ENCODE peak calls at places on chromosomes 5 and 9, in five cellular contexts. T, J, N, I and S are unnamed samples.

GRCh38 chr9:32180597-32180996 is 203.8 kb upstream of the ACO1 start:
- DNase-seq in T (no peak), J (no peak), N (no peak), I (no peak), S (no peak)

GRCh38 chr9:135198889-135199288 is 111.4 kb downstream of the OLFM1 start:
- DNase-seq in T (no peak), J (no peak), N (no peak), I (no peak), S (no peak)

GRCh38 chr5:111976705-111977104 is 219.7 kb upstream of the NREP start:
- DNase-seq in T (no peak), J (no peak), N (no peak), I (no peak), S (no peak)

GRCh38 chr5:131774652-131775367 is 22.0 kb downstream of the FNIP1 start:
- DNase-seq in T (no peak), J (no peak), N (no peak), I (no peak), S (no peak)

GRCh38 chr5:37002176-37002751 is 125.7 kb downstream of the NIPBL start:
- DNase-seq in T (no peak), J (no peak), N (peak; percentile 68), I (no peak), S (no peak)

GRCh38 chr9:81321551-81321950 is 367.8 kb downstream of the TLE1 start:
- DNase-seq in T (no peak), J (no peak), N (no peak), I (no peak), S (no peak)

GRCh38 chr5:1657161-1657741 is 133.5 kb upstream of the LPCAT1 start:
- DNase-seq in T (no peak), J (no peak), N (no peak), I (no peak), S (no peak)

GRCh38 chr9:89606567-89607311 is 1.9 kb downstream of the GADD45G start:
- DNase-seq in T (peak; percentile 12), J (peak; percentile 26), N (no peak), I (peak; percentile 61), S (no peak)

GRCh38 chr5:124644138-124644537 is 102.3 kb downstream of the ZNF608 start:
- DNase-seq in T (no peak), J (no peak), N (no peak), I (no peak), S (no peak)

GRCh38 chr5:119801570-119801969 is 172.2 kb downstream of the FAM170A start:
- DNase-seq in T (no peak), J (no peak), N (no peak), I (no peak), S (no peak)

GRCh38 chr5:114657342-114658130 is 295.7 kb downstream of the KCNN2 start:
- DNase-seq in T (no peak), J (no peak), N (no peak), I (no peak), S (no peak)

GRCh38 chr9:69898714-69899209 is 78.1 kb downstream of the CFAP95 start:
- DNase-seq in T (peak; percentile 95), J (no peak), N (peak; percentile 64), I (no peak), S (no peak)

GRCh38 chr9:16192403-16193017 is 639.7 kb downstream of the CCDC171 start:
- DNase-seq in T (no peak), J (no peak), N (no peak), I (no peak), S (no peak)

GRCh38 chr9:86714976-86715375 is 232.3 kb downstream of the GAS1 start:
- DNase-seq in T (no peak), J (no peak), N (no peak), I (no peak), S (no peak)

GRCh38 chr5:115209279-115209678 is 39.6 kb upstream of the TRIM36 start:
- DNase-seq in T (no peak), J (peak; percentile 9), N (no peak), I (no peak), S (peak; percentile 84)

GRCh38 chr9:83649515-83649914 is 26.6 kb downstream of the IDNK start:
- DNase-seq in T (no peak), J (no peak), N (no peak), I (no peak), S (no peak)

GRCh38 chr9:83937861-83938455 is 16.7 kb upstream of the KIF27 start:
- DNase-seq in T (no peak), J (peak; percentile 13), N (peak; percentile 68), I (no peak), S (peak; percentile 70)

GRCh38 chr9:81902191-81902590 is 26.0 kb upstream of the SPATA31D4 start:
- DNase-seq in T (no peak), J (no peak), N (no peak), I (no peak), S (no peak)

GRCh38 chr9:91943876-91944470 is 6.1 kb downstream of the ROR2 start:
- DNase-seq in T (no peak), J (no peak), N (no peak), I (no peak), S (no peak)

GRCh38 chr9:120966005-120966369 is 39.4 kb upstream of the TRAF1 start:
- DNase-seq in T (no peak), J (no peak), N (no peak), I (no peak), S (no peak)

GRCh38 chr9:120970249-120970648 is 43.7 kb upstream of the TRAF1 start:
- DNase-seq in T (no peak), J (no peak), N (peak; percentile 20), I (no peak), S (no peak)

GRCh38 chr9:120965344-120966004 is 38.9 kb upstream of the TRAF1 start:
- DNase-seq in T (no peak), J (peak; percentile 19), N (no peak), I (no peak), S (no peak)
- H3K4me3 ChIP-seq in T (no peak overlapping the region), J (no peak overlapping the region), N (no peak overlapping the region), I (no peak overlapping the region), S (no peak overlapping the region)

GRCh38 chr5:20129491-20129890 is 141.5 kb upstream of the CDH18 start:
- DNase-seq in T (no peak), J (no peak), N (no peak), I (no peak), S (no peak)
- H3K4me3 ChIP-seq in T (no peak overlapping the region), J (no peak overlapping the region), N (no peak overlapping the region), I (no peak overlapping the region), S (no peak overlapping the region)

DNA sequence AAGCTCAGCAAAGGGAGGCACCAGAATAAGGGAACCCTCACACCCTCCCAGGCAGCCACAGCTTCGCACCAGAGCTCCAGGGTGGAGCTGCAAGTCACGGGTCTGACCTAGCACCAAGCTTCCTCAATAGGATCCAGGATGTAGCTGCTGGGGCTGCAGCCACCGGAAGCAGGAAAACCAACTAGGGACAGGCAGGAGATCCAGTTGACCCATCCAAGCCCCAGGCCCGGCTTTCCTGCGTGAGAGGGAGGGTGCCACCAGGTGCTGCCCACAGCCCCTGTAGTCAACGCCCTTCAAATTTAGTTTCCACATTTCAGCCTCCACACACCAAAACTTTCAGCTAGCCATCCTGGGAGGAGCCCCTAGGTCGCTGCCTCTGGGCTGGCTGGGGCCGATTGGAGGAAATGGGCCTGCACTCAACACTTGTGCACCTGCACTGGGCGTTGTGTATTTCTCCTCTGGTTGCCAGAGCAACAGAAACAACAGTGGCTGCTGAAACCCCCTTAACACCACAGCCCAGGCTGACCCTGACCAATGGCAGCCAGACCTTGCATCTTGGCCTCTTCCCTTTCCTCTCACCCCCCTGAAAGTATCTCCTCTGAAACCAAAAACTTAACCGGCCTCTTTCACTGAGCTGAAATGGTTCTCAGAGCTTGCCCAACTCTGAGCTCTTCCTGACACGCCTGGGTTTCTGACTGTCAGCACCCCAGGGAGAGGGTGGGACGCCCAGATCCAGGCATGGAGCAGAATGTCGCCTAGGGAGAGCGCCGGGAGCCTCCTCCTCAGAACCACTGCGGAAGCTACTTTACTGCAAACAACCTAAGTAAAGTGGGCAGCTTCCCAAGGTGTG is 226.5 kb upstream of the MAP3K1 start:
- DNase-seq in T (no peak), J (peak; percentile 66), N (no peak), I (peak; percentile 22), S (peak; percentile 51)
- H3K4me3 ChIP-seq in T (no peak overlapping the region), J (no peak overlapping the region), N (no peak overlapping the region), I (no peak overlapping the region), S (no peak overlapping the region)

GRCh38 chr9:34627716-34628655 is 880 bp downstream of the ARID3C start:
- DNase-seq in T (no peak), J (no peak), N (no peak), I (no peak), S (no peak)
- H3K4me3 ChIP-seq in T (no peak overlapping the region), J (no peak overlapping the region), N (peak overlapping the region; percentile 36), I (no peak overlapping the region), S (no peak overlapping the region)

GRCh38 chr5:67198917-67199316 is 2.3 kb upstream of the CD180 start:
- DNase-seq in T (no peak), J (no peak), N (no peak), I (no peak), S (no peak)

GRCh38 chr5:67195406-67196275 is 958 bp downstream of the CD180 start:
- DNase-seq in T (no peak), J (no peak), N (no peak), I (no peak), S (no peak)

GRCh38 chr5:67194169-67194568 is 2.4 kb downstream of the CD180 start:
- DNase-seq in T (no peak), J (no peak), N (no peak), I (no peak), S (no peak)

GRCh38 chr5:67197536-67197935 is 937 bp upstream of the CD180 start:
- DNase-seq in T (no peak), J (no peak), N (no peak), I (no peak), S (no peak)

DNA sequence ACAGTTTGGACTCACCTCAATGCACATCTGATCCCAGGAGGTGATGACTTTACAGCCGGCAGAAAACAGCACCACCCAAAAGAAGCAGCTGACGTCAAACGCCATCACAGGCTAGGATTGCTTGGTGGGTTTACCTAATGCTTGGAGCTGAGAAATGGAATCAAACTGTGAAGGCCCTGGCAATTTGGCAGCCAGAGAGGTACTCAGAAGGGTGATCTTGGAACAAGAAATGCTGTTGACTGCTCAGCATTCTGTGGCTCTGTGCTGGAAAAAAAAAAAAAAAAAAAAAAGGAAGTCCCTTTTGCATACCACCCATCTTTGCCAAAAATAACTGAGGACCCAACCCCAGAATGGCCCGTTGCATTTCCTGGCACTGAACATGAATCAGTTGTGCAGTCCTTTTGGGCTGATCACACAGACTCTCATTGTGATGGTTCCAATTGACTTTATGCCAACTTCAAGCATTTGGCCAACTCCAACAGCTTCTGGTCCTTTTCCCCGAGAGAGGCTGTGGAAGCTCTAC is at the start of gene CD180:
- DNase-seq in T (no peak), J (peak; percentile 37), N (no peak), I (no peak), S (no peak)
- H3K4me3 ChIP-seq in T (no peak within 1 kb of the TSS), J (no peak within 1 kb of the TSS), N (no peak within 1 kb of the TSS), I (no peak within 1 kb of the TSS), S (no peak within 1 kb of the TSS)

GRCh38 chr5:81778642-81779041 is 27.7 kb upstream of the SSBP2 start:
- DNase-seq in T (no peak), J (no peak), N (no peak), I (no peak), S (no peak)
- H3K4me3 ChIP-seq in T (no peak overlapping the region), J (no peak overlapping the region), N (peak overlapping the region; percentile 42), I (peak overlapping the region; percentile 22), S (peak overlapping the region; percentile 42)